ENCODE peak calls at places on chromosomes 13 and 19, in seven cellular contexts. H is HepG2, I is GM12878, Q is GM12891, X is SK-N-SH, E is H1, L is K562. F is an unnamed sample.

GRCh38 chr13:108315955-108316354 is 46.4 kb downstream of the TNFSF13B start:
- DNase-seq in H (no peak), I (no peak), Q (no peak), X (no peak), E (no peak), L (no peak), F (no peak)

GRCh38 chr13:112446867-112447266 is 70.7 kb downstream of the SPACA7 start:
- DNase-seq in H (no peak), I (no peak), Q (no peak), X (peak; percentile 23), E (no peak), L (no peak), F (no peak)

GRCh38 chr19:10230155-10230903 is 802 bp downstream of the S1PR2 start:
- DNase-seq in H (no peak), I (no peak), Q (no peak), X (peak; percentile 83), E (no peak), L (no peak), F (no peak)

GRCh38 chr13:34678154-34678553 is 263.9 kb upstream of the NBEA start:
- DNase-seq in H (peak; percentile 81), I (no peak), Q (no peak), X (no peak), E (no peak), L (no peak), F (no peak)

GRCh38 chr19:31402529-31402928 is 53.3 kb upstream of the TSHZ3 start:
- DNase-seq in H (no peak), I (no peak), Q (no peak), X (no peak), E (no peak), L (no peak), F (no peak)

GRCh38 chr19:49664171-49665070 is 1.2 kb downstream of the IRF3 start:
- DNase-seq in H (peak; percentile 80), I (no peak), Q (peak; percentile 83), X (peak; percentile 95), E (peak; percentile 82), L (peak; percentile 91), F (peak; percentile 91)

GRCh38 chr19:44845286-44845611 is 848 bp upstream of the NECTIN2 start:
- DNase-seq in H (no peak), I (no peak), Q (no peak), X (no peak), E (no peak), L (no peak), F (no peak)

GRCh38 chr13:97631158-97631557 is 197.2 kb downstream of the RAP2A start:
- DNase-seq in H (no peak), I (no peak), Q (no peak), X (no peak), E (no peak), L (no peak), F (no peak)

GRCh38 chr13:46172531-46172991 is 9.4 kb downstream of the LCP1 start:
- DNase-seq in H (no peak), I (no peak), Q (no peak), X (no peak), E (no peak), L (no peak), F (no peak)

GRCh38 chr19:36488816-36489138 is 584 bp downstream of the ZNF566 start:
- DNase-seq in H (peak; percentile 39), I (no peak), Q (no peak), X (peak; percentile 59), E (no peak), L (peak; percentile 56), F (peak; percentile 15)

DNA sequence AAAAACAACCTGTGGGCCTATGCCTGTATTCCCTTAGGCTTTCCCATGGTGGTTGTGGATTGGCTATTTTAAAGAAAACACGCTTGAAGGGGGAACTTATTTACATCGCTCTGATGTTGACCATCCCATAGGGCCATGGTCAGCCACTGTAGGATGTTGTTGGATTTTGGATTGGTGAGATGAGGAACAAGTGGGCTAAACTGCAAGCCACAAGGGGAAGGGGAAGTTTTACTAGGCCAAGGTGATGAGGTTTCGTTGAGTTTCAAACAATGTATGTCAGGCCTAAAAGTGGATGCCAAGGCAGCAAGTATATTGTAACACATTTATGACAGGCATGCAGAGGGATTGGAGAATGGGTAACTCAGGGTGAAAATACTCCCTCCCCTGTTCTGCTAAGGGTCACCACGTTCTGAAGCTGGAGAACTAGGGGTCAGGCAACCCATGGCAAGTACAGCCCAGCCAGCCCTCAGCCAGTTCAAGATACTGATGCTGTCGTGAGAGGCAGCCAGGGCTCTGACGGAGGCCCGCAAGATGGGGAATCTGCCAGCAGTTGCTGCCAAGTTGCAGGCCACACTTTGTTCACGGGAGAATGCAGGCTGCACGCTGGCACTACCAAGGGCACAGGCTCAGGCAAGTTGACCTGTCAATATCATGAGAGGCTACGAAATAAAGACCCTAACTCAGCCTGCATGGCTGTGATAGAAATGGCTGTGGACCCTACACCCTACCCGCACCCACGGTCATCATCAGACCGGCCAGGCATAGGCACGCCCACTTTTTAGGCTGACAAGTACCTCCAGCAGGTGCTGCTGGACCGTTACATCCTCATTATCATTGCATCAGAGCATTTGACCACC is 11.1 kb downstream of the IRGC start:
- DNase-seq in H (no peak), I (peak; percentile 20), Q (no peak), X (no peak), E (no peak), L (no peak), F (no peak)
- TF ChIP-seq TAF1 in H (no peak), I (no peak), Q (no peak), X (no peak), E (no peak), L (no peak), F (no peak)

DNA sequence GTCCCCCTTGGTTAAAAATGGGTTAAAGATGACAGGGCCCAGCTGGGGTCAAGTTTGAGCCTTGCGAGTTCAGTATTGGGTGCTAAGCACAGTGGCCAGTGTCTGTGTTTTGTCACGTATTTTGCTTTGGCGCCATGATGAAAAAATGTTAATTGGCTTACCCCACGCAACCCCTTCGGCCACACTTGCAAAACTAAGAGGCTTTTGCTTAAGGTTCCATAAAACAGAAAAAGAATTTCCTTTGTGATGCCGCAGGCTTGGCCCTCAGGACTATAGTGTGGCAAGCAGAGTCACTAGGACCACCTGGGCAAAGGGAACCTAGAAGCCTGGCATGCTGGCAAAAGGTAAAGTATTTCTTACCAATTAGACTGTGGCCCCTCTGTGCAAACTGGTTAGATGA is 20.7 kb downstream of the DPRX start:
- DNase-seq in H (no peak), I (no peak), Q (no peak), X (no peak), E (no peak), L (no peak), F (no peak)
- TF ChIP-seq TAF1 in H (no peak), I (no peak), Q (no peak), X (no peak), E (no peak), L (no peak), F (no peak)

DNA sequence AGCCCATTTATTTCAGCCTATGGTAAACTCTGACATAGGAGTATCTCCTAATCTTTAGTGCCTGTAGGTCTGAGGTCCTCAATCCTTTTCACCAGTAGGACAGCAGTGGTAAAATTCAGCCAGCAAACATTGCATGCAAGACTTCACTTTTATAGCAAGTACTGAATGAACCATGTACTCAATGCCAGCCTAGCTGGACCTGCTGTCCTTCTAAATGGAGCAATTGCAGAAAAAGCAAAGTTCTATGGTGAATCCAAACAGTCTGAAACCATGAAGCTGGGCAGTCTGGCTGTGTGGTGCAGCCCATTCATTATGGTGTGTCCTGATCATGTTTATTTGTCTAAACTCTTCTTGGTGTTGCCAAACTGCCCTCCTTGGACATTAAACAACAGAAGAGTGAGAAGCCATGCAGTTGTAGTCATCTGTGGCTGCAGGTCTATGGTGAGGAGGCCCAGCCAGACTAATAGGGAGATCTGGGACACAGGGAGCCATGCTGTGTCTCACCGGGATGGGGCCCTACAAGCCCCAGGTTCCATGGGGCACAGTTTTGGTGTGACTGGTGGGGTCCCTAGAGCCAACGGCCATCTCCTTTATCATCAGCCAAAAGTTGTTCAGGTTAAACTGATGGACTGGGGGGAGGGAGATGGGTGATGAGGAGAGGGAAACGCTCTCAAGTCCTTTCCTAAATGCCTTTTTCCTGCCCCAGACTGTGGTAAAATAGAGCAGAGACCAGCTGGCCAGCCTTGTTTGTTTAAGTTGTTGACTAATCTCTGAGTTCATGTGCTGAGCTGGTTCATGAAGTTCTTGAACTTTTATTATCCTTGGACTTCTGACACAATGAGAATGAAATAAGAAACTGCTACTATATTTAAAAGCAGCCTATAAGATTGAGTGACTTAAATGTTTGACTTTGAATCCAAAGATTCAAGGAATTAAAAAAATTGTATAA is 20.6 kb upstream of the TNFSF11 start:
- DNase-seq in H (no peak), I (no peak), Q (no peak), X (no peak), E (no peak), L (no peak), F (no peak)
- TF ChIP-seq TAF1 in H (no peak), I (no peak), Q (no peak), X (no peak), E (no peak), L (no peak), F (no peak)

DNA sequence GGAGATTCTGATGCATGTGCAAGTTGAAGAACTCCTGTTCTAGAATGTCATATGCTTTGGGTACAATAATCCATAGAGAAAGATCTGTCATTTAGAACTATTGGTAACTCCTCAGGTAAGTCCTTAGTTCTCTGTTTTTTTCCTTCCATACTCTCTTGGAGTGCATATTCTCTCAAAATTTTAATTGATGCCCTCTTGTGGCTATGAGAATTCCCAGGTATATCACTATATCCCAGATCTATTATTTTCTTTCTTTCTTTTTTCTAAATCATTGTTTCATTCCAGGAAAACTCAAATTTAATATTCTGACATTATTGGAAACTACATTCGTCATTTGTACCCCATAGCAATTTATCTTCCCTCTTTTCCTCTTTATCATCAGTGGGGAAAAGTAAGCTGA is 485.4 kb downstream of the KLF5 start:
- DNase-seq in H (no peak), I (no peak), Q (no peak), X (no peak), E (no peak), L (no peak), F (no peak)
- TF ChIP-seq TAF1 in H (no peak), I (no peak), Q (no peak), X (no peak), E (no peak), L (no peak), F (no peak)

GRCh38 chr19:5557691-5558090 is 10.1 kb downstream of the TINCR start:
- DNase-seq in H (no peak), I (no peak), Q (no peak), X (no peak), E (no peak), L (no peak), F (no peak)

GRCh38 chr19:5559804-5560133 is 8.0 kb downstream of the TINCR start:
- DNase-seq in H (no peak), I (no peak), Q (no peak), X (peak; percentile 51), E (no peak), L (no peak), F (no peak)

GRCh38 chr19:5554828-5555227 is 12.9 kb downstream of the TINCR start:
- DNase-seq in H (no peak), I (no peak), Q (no peak), X (no peak), E (no peak), L (no peak), F (no peak)

GRCh38 chr19:5558101-5558621 is 9.6 kb downstream of the TINCR start:
- DNase-seq in H (no peak), I (no peak), Q (no peak), X (peak; percentile 9), E (no peak), L (no peak), F (no peak)

GRCh38 chr19:5553892-5554291 is 13.9 kb downstream of the TINCR start:
- DNase-seq in H (no peak), I (no peak), Q (no peak), X (peak; percentile 80), E (no peak), L (no peak), F (no peak)
- TF ChIP-seq TAF1 in H (no peak), I (no peak), Q (no peak), X (no peak), E (no peak), L (no peak), F (no peak)

F was measured in GM12892.